ENCODE peak calls at places on chromosomes 12 and 14, in nine cellular contexts. One of them, this sample, is unnamed.

GRCh38 chr12:102527256-102527720 is 46.9 kb upstream of the IGF1 start:
- DNase-seq in IMR-90: peak; percentile 86
- DNase-seq in sigmoid colon: no peak
- DNase-seq in erythroblast: no peak
- DNase-seq in Peyer's patch: no peak
- DNase-seq in GM12878: no peak
- DNase-seq in spleen: no peak
- DNase-seq in body of pancreas: no peak
- DNase-seq in H54: no peak
- DNase-seq in this sample: no peak

GRCh38 chr12:50936821-50937220 is 15.5 kb upstream of the HIGD1C start:
- DNase-seq in IMR-90: no peak
- DNase-seq in sigmoid colon: no peak
- DNase-seq in erythroblast: peak; percentile 61
- DNase-seq in Peyer's patch: no peak
- DNase-seq in GM12878: no peak
- DNase-seq in spleen: no peak
- DNase-seq in body of pancreas: no peak
- DNase-seq in H54: no peak
- DNase-seq in this sample: no peak

GRCh38 chr12:43241971-43242370 is 310.0 kb downstream of the ADAMTS20 start:
- DNase-seq in IMR-90: peak; percentile 71
- DNase-seq in sigmoid colon: no peak
- DNase-seq in erythroblast: no peak
- DNase-seq in Peyer's patch: no peak
- DNase-seq in GM12878: no peak
- DNase-seq in spleen: no peak
- DNase-seq in body of pancreas: no peak
- DNase-seq in H54: no peak
- DNase-seq in this sample: no peak

GRCh38 chr12:122867701-122868461 is 28.0 kb downstream of the VPS37B start:
- DNase-seq in IMR-90: no peak
- DNase-seq in sigmoid colon: peak; percentile 65
- DNase-seq in erythroblast: peak; percentile 40
- DNase-seq in Peyer's patch: peak; percentile 84
- DNase-seq in GM12878: no peak
- DNase-seq in spleen: peak; percentile 83
- DNase-seq in body of pancreas: peak; percentile 95
- DNase-seq in H54: no peak
- DNase-seq in this sample: no peak

GRCh38 chr12:19847294-19848059 is 408.2 kb downstream of the AEBP2 start:
- DNase-seq in IMR-90: peak; percentile 31
- DNase-seq in sigmoid colon: no peak
- DNase-seq in erythroblast: no peak
- DNase-seq in Peyer's patch: no peak
- DNase-seq in GM12878: no peak
- DNase-seq in spleen: no peak
- DNase-seq in body of pancreas: no peak
- DNase-seq in H54: no peak
- DNase-seq in this sample: no peak

GRCh38 chr14:81343166-81343565 is 57.0 kb downstream of the STON2 start:
- DNase-seq in IMR-90: no peak
- DNase-seq in sigmoid colon: no peak
- DNase-seq in erythroblast: no peak
- DNase-seq in Peyer's patch: no peak
- DNase-seq in GM12878: no peak
- DNase-seq in spleen: no peak
- DNase-seq in body of pancreas: no peak
- DNase-seq in H54: no peak
- DNase-seq in this sample: no peak

GRCh38 chr12:19239616-19240234 is 110.2 kb downstream of the PLEKHA5 start:
- DNase-seq in IMR-90: peak; percentile 86
- DNase-seq in sigmoid colon: no peak
- DNase-seq in erythroblast: no peak
- DNase-seq in Peyer's patch: no peak
- DNase-seq in GM12878: no peak
- DNase-seq in spleen: no peak
- DNase-seq in body of pancreas: no peak
- DNase-seq in H54: no peak
- DNase-seq in this sample: no peak

GRCh38 chr12:16385779-16386646 is 38.6 kb downstream of the MGST1 start:
- DNase-seq in IMR-90: peak; percentile 70
- DNase-seq in sigmoid colon: peak; percentile 68
- DNase-seq in erythroblast: no peak
- DNase-seq in Peyer's patch: no peak
- DNase-seq in GM12878: peak; percentile 5
- DNase-seq in spleen: no peak
- DNase-seq in body of pancreas: peak; percentile 54
- DNase-seq in H54: peak; percentile 2
- DNase-seq in this sample: peak; percentile 1

GRCh38 chr14:79584679-79585078 is 626.6 kb downstream of the DIO2 start:
- DNase-seq in IMR-90: peak; percentile 98
- DNase-seq in sigmoid colon: no peak
- DNase-seq in erythroblast: no peak
- DNase-seq in Peyer's patch: no peak
- DNase-seq in GM12878: no peak
- DNase-seq in spleen: no peak
- DNase-seq in body of pancreas: no peak
- DNase-seq in H54: no peak
- DNase-seq in this sample: no peak

GRCh38 chr12:120941412-120941811 is 36.9 kb upstream of the HNF1A start:
- DNase-seq in IMR-90: no peak
- DNase-seq in sigmoid colon: no peak
- DNase-seq in erythroblast: no peak
- DNase-seq in Peyer's patch: no peak
- DNase-seq in GM12878: no peak
- DNase-seq in spleen: no peak
- DNase-seq in body of pancreas: no peak
- DNase-seq in H54: no peak
- DNase-seq in this sample: no peak

GRCh38 chr12:19369691-19370148 is 69.6 kb upstream of the AEBP2 start:
- DNase-seq in IMR-90: peak; percentile 84
- DNase-seq in sigmoid colon: no peak
- DNase-seq in erythroblast: no peak
- DNase-seq in Peyer's patch: no peak
- DNase-seq in GM12878: no peak
- DNase-seq in spleen: no peak
- DNase-seq in body of pancreas: no peak
- DNase-seq in H54: no peak
- DNase-seq in this sample: no peak

GRCh38 chr12:129868566-129868965 is 35.3 kb downstream of the TMEM132D start:
- DNase-seq in IMR-90: no peak
- DNase-seq in sigmoid colon: no peak
- DNase-seq in erythroblast: no peak
- DNase-seq in Peyer's patch: no peak
- DNase-seq in GM12878: no peak
- DNase-seq in spleen: no peak
- DNase-seq in body of pancreas: no peak
- DNase-seq in H54: no peak
- DNase-seq in this sample: no peak

DNA sequence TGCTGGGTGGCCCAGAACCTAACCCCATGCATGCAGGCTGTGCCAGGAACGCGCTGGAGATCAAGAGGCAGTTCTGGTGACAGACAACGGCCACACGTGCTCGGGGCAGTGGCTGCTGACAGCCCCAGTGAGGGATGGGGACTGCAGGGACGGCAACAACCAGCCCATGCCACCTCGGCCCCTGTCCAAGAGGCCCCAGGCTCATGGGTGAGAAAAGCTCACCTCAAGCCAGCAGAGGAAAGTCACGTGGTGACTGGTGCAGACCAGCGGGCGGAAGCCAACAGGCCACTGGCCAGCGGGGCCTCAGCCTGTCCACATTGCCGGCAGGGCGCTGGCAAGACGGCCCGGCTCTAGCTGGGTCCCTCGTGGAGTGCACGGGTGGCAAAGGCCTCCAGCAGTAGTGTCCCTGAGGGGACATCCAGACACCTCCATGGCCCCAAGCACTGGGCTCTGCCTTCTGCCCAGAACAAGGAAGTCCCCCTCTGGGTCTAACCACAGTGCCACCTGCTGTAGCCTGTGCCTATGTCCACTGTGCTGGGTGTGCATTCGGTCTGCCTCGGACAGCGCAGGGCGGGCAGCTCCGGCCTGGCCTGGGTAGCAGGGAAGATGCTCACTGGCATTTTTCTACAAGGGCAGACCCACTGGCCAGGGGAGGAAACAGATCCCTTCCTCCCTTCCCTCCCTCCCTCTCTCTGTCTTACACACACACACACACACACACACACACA is 134.1 kb downstream of the NCOR2 start:
- DNase-seq in IMR-90: no peak
- DNase-seq in sigmoid colon: no peak
- DNase-seq in erythroblast: no peak
- DNase-seq in Peyer's patch: no peak
- DNase-seq in GM12878: no peak
- DNase-seq in spleen: no peak
- DNase-seq in body of pancreas: no peak
- DNase-seq in H54: no peak
- DNase-seq in this sample: no peak
- TF ChIP-seq POLR2A in IMR-90: no peak
- TF ChIP-seq POLR2A in sigmoid colon: no peak
- TF ChIP-seq POLR2A in erythroblast: no peak
- TF ChIP-seq POLR2A in Peyer's patch: no peak
- TF ChIP-seq POLR2A in GM12878: peak; percentile 57
- TF ChIP-seq POLR2A in spleen: no peak
- TF ChIP-seq POLR2A in body of pancreas: no peak
- TF ChIP-seq POLR2A in H54: no peak
- TF ChIP-seq POLR2A in this sample: no peak

DNA sequence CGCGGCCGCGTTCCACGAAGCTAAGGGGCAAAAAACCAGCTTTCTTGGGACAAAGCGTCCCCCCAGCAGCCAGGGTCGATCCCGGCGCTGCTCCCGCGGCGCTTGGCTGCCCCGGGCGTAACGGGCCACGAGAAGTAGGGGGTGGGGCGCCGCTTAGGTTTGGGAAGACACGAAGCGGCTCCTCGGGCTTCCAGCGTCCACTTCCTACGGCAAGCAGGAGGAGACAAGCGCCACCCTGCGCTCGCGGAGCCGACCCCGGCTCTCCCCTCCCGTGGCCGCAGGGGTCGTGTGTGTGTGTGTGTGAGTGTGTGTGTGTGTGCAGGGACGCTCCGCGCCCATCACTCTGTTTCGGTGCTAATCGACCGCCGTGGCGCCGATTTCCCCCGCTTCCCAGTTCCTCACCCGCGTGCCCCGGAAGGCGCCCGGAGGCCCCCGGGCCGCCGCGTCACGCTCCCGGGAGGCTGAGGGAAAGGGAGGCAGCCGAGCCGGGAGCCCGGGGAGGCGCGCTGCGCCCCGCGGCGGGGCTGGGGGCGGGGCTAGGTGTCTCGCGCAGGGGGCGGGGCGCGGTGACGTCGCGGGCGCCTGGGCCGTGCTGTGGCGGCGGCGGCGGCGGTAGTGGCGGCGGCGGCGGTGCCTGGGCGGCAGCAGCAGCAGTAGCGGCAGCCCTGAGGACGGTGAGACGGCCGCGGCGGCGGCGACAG is at the start of gene ERC1:
- DNase-seq in IMR-90: peak; percentile 87
- DNase-seq in sigmoid colon: peak; percentile 94
- DNase-seq in erythroblast: peak; percentile 89
- DNase-seq in Peyer's patch: peak; percentile 93
- DNase-seq in GM12878: no peak
- DNase-seq in spleen: peak; percentile 96
- DNase-seq in body of pancreas: peak; percentile 87
- DNase-seq in H54: peak; percentile 80
- DNase-seq in this sample: peak; percentile 87
- TF ChIP-seq POLR2A in IMR-90: peak; percentile 92
- TF ChIP-seq POLR2A in sigmoid colon: peak; percentile 59
- TF ChIP-seq POLR2A in erythroblast: peak; percentile 83
- TF ChIP-seq POLR2A in Peyer's patch: no peak
- TF ChIP-seq POLR2A in GM12878: peak; percentile 66
- TF ChIP-seq POLR2A in spleen: no peak
- TF ChIP-seq POLR2A in body of pancreas: peak; percentile 72
- TF ChIP-seq POLR2A in H54: peak; percentile 49
- TF ChIP-seq POLR2A in this sample: no peak

DNA sequence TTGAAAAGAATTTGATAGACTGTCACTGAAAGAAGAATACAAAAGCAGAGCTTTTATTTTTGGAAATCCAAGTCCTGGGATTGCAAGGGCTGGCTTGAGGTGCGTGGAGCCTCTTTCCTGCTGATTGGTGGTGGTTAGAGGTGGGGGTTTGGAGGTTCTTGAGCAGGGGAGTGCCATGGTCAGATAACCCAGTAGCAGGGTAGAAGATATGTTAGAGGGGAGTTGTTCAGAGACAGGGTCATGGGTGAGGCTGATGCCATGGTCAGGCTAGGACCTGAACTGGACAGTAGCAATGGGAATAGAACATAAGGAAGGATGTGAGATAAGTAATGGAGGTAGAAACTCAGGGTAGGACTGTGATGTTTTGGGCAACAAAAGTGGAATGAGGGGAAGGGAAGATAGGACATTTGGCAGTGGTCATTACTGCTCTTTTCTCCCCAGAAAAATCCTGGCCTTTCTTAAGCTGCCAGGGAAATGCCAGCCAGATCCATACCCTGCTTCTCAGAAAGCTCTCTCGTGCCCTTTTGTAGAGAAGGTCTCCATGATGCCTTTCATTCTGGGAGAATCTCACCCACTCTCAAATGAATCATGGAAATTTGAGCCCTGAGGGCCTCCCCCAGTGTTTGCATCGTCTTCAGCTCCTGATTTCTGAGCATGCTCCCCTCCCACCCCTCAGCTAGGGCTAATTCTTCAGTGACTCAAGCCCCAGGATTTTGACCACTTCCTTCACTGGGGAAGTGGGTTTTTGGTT is 9.5 kb downstream of the EMP1 start:
- DNase-seq in IMR-90: peak; percentile 99
- DNase-seq in sigmoid colon: no peak
- DNase-seq in erythroblast: no peak
- DNase-seq in Peyer's patch: no peak
- DNase-seq in GM12878: no peak
- DNase-seq in spleen: no peak
- DNase-seq in body of pancreas: no peak
- DNase-seq in H54: no peak
- DNase-seq in this sample: no peak
- TF ChIP-seq POLR2A in IMR-90: peak; percentile 73
- TF ChIP-seq POLR2A in sigmoid colon: no peak
- TF ChIP-seq POLR2A in erythroblast: no peak
- TF ChIP-seq POLR2A in Peyer's patch: no peak
- TF ChIP-seq POLR2A in GM12878: no peak
- TF ChIP-seq POLR2A in spleen: no peak
- TF ChIP-seq POLR2A in body of pancreas: no peak
- TF ChIP-seq POLR2A in H54: no peak
- TF ChIP-seq POLR2A in this sample: no peak

DNA sequence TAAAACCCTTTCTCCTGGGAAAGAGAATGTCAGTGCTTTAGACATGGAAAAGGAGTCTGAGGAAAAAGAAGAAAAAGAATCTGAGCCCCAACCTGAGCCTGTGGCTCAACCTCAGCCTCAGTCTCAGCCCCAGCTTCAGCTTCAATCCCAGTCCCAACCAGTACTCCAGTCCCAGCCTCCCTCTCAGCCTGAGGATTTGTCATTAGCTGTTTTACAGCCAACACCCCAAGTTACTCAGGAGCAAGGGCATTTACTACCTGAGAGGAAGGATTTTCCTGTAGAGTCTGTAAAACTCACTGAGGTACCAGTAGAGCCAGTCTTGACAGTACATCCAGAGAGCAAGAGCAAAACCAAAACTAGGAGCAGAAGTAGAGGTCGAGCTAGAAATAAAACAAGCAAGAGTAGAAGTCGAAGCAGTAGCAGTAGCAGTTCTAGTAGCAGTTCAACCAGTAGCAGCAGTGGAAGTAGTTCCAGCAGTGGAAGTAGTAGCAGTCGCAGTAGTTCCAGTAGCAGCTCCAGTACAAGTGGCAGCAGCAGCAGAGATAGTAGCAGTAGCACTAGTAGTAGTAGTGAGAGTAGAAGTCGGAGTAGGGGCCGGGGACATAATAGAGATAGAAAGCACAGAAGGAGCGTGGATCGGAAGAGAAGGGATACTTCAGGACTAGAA is 6.1 kb downstream of the PNN start:
- DNase-seq in IMR-90: no peak
- DNase-seq in sigmoid colon: no peak
- DNase-seq in erythroblast: no peak
- DNase-seq in Peyer's patch: no peak
- DNase-seq in GM12878: no peak
- DNase-seq in spleen: no peak
- DNase-seq in body of pancreas: no peak
- DNase-seq in H54: no peak
- DNase-seq in this sample: no peak
- TF ChIP-seq POLR2A in IMR-90: peak; percentile 22
- TF ChIP-seq POLR2A in sigmoid colon: no peak
- TF ChIP-seq POLR2A in erythroblast: peak; percentile 40
- TF ChIP-seq POLR2A in Peyer's patch: no peak
- TF ChIP-seq POLR2A in GM12878: peak; percentile 71
- TF ChIP-seq POLR2A in spleen: no peak
- TF ChIP-seq POLR2A in body of pancreas: no peak
- TF ChIP-seq POLR2A in H54: no peak
- TF ChIP-seq POLR2A in this sample: peak; percentile 76